ENCODE peak calls at places on chromosomes 5 and 9, in ten cellular contexts. One of them, this sample, is unnamed.

GRCh38 chr9:90960941-90961340 is 159.3 kb downstream of the SYK start:
- DNase-seq in WTC11: no peak
- DNase-seq in D341Med: no peak
- DNase-seq in mucosa of gallbladder: no peak
- DNase-seq in T1000: no peak
- DNase-seq in hepatocyte: no peak
- DNase-seq in SW480: no peak
- DNase-seq in CD8-positive, alpha-beta memory T cell: no peak
- DNase-seq in SW 1271: no peak
- DNase-seq in activated naive CD8-positive, alpha-beta T cell treated with anti-CD3 and anti-CD28 coated beads, Interleukin-2, amount 10 ng/mL, durations not matched to agents 7 days and 5 days: no peak
- DNase-seq in this sample: no peak

GRCh38 chr5:159258361-159258760 is 4.7 kb upstream of the UBLCP1 start:
- DNase-seq in mucosa of gallbladder: no peak
- DNase-seq in SW480: no peak
- DNase-seq in CD8-positive, alpha-beta memory T cell: no peak
- DNase-seq in WTC11: no peak
- DNase-seq in T1000: no peak
- DNase-seq in hepatocyte: no peak
- DNase-seq in D341Med: no peak
- DNase-seq in activated naive CD8-positive, alpha-beta T cell treated with anti-CD3 and anti-CD28 coated beads, Interleukin-2, amount 10 ng/mL, durations not matched to agents 7 days and 5 days: no peak
- DNase-seq in SW 1271: no peak
- DNase-seq in this sample: no peak

GRCh38 chr5:21154526-21154925 is 1166.5 kb upstream of the CDH18 start:
- DNase-seq in CD8-positive, alpha-beta memory T cell: no peak
- DNase-seq in SW 1271: no peak
- DNase-seq in hepatocyte: no peak
- DNase-seq in SW480: no peak
- DNase-seq in D341Med: no peak
- DNase-seq in WTC11: no peak
- DNase-seq in activated naive CD8-positive, alpha-beta T cell treated with anti-CD3 and anti-CD28 coated beads, Interleukin-2, amount 10 ng/mL, durations not matched to agents 7 days and 5 days: no peak
- DNase-seq in mucosa of gallbladder: peak; percentile 21
- DNase-seq in T1000: no peak
- DNase-seq in this sample: no peak

GRCh38 chr5:83654427-83654994 is 66.1 kb downstream of the HAPLN1 start:
- DNase-seq in activated naive CD8-positive, alpha-beta T cell treated with anti-CD3 and anti-CD28 coated beads, Interleukin-2, amount 10 ng/mL, durations not matched to agents 7 days and 5 days: no peak
- DNase-seq in SW 1271: no peak
- DNase-seq in D341Med: no peak
- DNase-seq in SW480: no peak
- DNase-seq in WTC11: no peak
- DNase-seq in hepatocyte: no peak
- DNase-seq in mucosa of gallbladder: no peak
- DNase-seq in T1000: no peak
- DNase-seq in CD8-positive, alpha-beta memory T cell: no peak
- DNase-seq in this sample: no peak

GRCh38 chr9:87226896-87227295 is 270.8 kb upstream of the DAPK1 start:
- DNase-seq in hepatocyte: no peak
- DNase-seq in mucosa of gallbladder: no peak
- DNase-seq in activated naive CD8-positive, alpha-beta T cell treated with anti-CD3 and anti-CD28 coated beads, Interleukin-2, amount 10 ng/mL, durations not matched to agents 7 days and 5 days: no peak
- DNase-seq in D341Med: no peak
- DNase-seq in SW 1271: no peak
- DNase-seq in CD8-positive, alpha-beta memory T cell: no peak
- DNase-seq in T1000: no peak
- DNase-seq in SW480: no peak
- DNase-seq in WTC11: no peak
- DNase-seq in this sample: no peak

GRCh38 chr5:172788771-172789686 is 18.0 kb upstream of the DUSP1 start:
- DNase-seq in WTC11: no peak
- DNase-seq in SW480: no peak
- DNase-seq in mucosa of gallbladder: peak; percentile 77
- DNase-seq in T1000: no peak
- DNase-seq in activated naive CD8-positive, alpha-beta T cell treated with anti-CD3 and anti-CD28 coated beads, Interleukin-2, amount 10 ng/mL, durations not matched to agents 7 days and 5 days: peak; percentile 50
- DNase-seq in SW 1271: no peak
- DNase-seq in CD8-positive, alpha-beta memory T cell: no peak
- DNase-seq in hepatocyte: peak; percentile 85
- DNase-seq in D341Med: no peak
- DNase-seq in this sample: no peak

GRCh38 chr5:120366047-120366446 is 98.1 kb upstream of the PRR16 start:
- DNase-seq in SW 1271: no peak
- DNase-seq in T1000: no peak
- DNase-seq in activated naive CD8-positive, alpha-beta T cell treated with anti-CD3 and anti-CD28 coated beads, Interleukin-2, amount 10 ng/mL, durations not matched to agents 7 days and 5 days: no peak
- DNase-seq in D341Med: no peak
- DNase-seq in CD8-positive, alpha-beta memory T cell: no peak
- DNase-seq in hepatocyte: peak; percentile 13
- DNase-seq in mucosa of gallbladder: no peak
- DNase-seq in WTC11: no peak
- DNase-seq in SW480: no peak
- DNase-seq in this sample: no peak

GRCh38 chr5:168833936-168834335 is 254.8 kb upstream of the PANK3 start:
- DNase-seq in hepatocyte: no peak
- DNase-seq in WTC11: peak; percentile 56
- DNase-seq in SW 1271: no peak
- DNase-seq in T1000: no peak
- DNase-seq in CD8-positive, alpha-beta memory T cell: no peak
- DNase-seq in SW480: no peak
- DNase-seq in mucosa of gallbladder: no peak
- DNase-seq in activated naive CD8-positive, alpha-beta T cell treated with anti-CD3 and anti-CD28 coated beads, Interleukin-2, amount 10 ng/mL, durations not matched to agents 7 days and 5 days: no peak
- DNase-seq in D341Med: no peak
- DNase-seq in this sample: no peak

GRCh38 chr5:157559301-157559700 is 16.3 kb downstream of the ADAM19 start:
- DNase-seq in hepatocyte: peak; percentile 33
- DNase-seq in activated naive CD8-positive, alpha-beta T cell treated with anti-CD3 and anti-CD28 coated beads, Interleukin-2, amount 10 ng/mL, durations not matched to agents 7 days and 5 days: no peak
- DNase-seq in T1000: no peak
- DNase-seq in SW 1271: no peak
- DNase-seq in CD8-positive, alpha-beta memory T cell: no peak
- DNase-seq in SW480: no peak
- DNase-seq in D341Med: no peak
- DNase-seq in WTC11: no peak
- DNase-seq in mucosa of gallbladder: no peak
- DNase-seq in this sample: no peak

GRCh38 chr5:132498686-132499271 is 8.2 kb upstream of the IRF1 start:
- DNase-seq in SW480: peak; percentile 62
- DNase-seq in WTC11: no peak
- DNase-seq in SW 1271: no peak
- DNase-seq in hepatocyte: peak; percentile 3
- DNase-seq in T1000: no peak
- DNase-seq in CD8-positive, alpha-beta memory T cell: no peak
- DNase-seq in activated naive CD8-positive, alpha-beta T cell treated with anti-CD3 and anti-CD28 coated beads, Interleukin-2, amount 10 ng/mL, durations not matched to agents 7 days and 5 days: no peak
- DNase-seq in mucosa of gallbladder: peak; percentile 7
- DNase-seq in D341Med: no peak
- DNase-seq in this sample: peak; percentile 27

GRCh38 chr5:66151030-66151429 is 6.9 kb downstream of the SREK1 start:
- DNase-seq in T1000: no peak
- DNase-seq in SW480: no peak
- DNase-seq in activated naive CD8-positive, alpha-beta T cell treated with anti-CD3 and anti-CD28 coated beads, Interleukin-2, amount 10 ng/mL, durations not matched to agents 7 days and 5 days: no peak
- DNase-seq in mucosa of gallbladder: no peak
- DNase-seq in hepatocyte: no peak
- DNase-seq in D341Med: no peak
- DNase-seq in WTC11: no peak
- DNase-seq in CD8-positive, alpha-beta memory T cell: no peak
- DNase-seq in SW 1271: no peak
- DNase-seq in this sample: no peak

This sample was measured in SJSA1.